ENCODE peak calls at places on chromosomes 6 and 20, in eight cellular contexts. V is fibroblast of mammary gland, D is GM03348, G is NCI-H1092, P is endothelial cell, O is SJCRH30, S is NCI-H82, K is renal cortical epithelial cell. X is an unnamed sample.

GRCh38 chr20:13430346-13431002 is 208.3 kb downstream of the TASP1 start:
- DNase-seq in V (peak), D (no peak), G (no peak), P (no peak), O (no peak), S (no peak), K (peak), X (no peak)

GRCh38 chr6:143676437-143677045 is 1.2 kb upstream of the PHACTR2 start:
- DNase-seq in V (no peak), D (no peak), G (no peak), P (no peak), O (peak), S (no peak), K (no peak), X (no peak)

GRCh38 chr6:41723178-41723935 is 12.1 kb downstream of the TFEB start:
- DNase-seq in V (peak), D (peak), G (no peak), P (no peak), O (peak), S (peak), K (peak), X (peak)

GRCh38 chr6:149026530-149026942 is 279.7 kb downstream of the UST start:
- DNase-seq in V (peak), D (peak), G (peak), P (peak), O (peak), S (peak), K (peak), X (peak)

GRCh38 chr20:25310268-25310920 is 62.5 kb downstream of the PYGB start:
- DNase-seq in V (peak), D (peak), G (no peak), P (no peak), O (peak), S (peak), K (peak), X (no peak)

GRCh38 chr6:139500977-139501376 is 126.5 kb upstream of the CITED2 start:
- DNase-seq in V (peak), D (no peak), G (no peak), P (no peak), O (no peak), S (no peak), K (no peak), X (no peak)

GRCh38 chr6:144149894-144150672 is at the start of gene STX11:
- DNase-seq in V (peak), D (peak), G (no peak), P (peak), O (peak), S (peak), K (no peak), X (peak)

GRCh38 chr6:141829566-141829965 is 303.2 kb upstream of the GJE1 start:
- DNase-seq in V (no peak), D (no peak), G (no peak), P (no peak), O (no peak), S (no peak), K (no peak), X (no peak)

GRCh38 chr6:166026586-166027126 is 141.0 kb downstream of the TBXT start:
- DNase-seq in V (peak), D (no peak), G (no peak), P (no peak), O (peak), S (no peak), K (no peak), X (no peak)

GRCh38 chr6:127923135-127923534 is 22.3 kb upstream of the THEMIS start:
- DNase-seq in V (no peak), D (no peak), G (no peak), P (no peak), O (peak), S (no peak), K (no peak), X (no peak)

GRCh38 chr20:11786108-11786507 is 131.6 kb upstream of the BTBD3 start:
- DNase-seq in V (no peak), D (no peak), G (no peak), P (no peak), O (no peak), S (no peak), K (no peak), X (no peak)

X was measured in D341Med.